ENCODE peak calls at places on chromosomes 16 and 17, in six cellular contexts. Z is dermis microvascular lymphatic vessel endothelial cell; N is stimulated activated CD4-positive, alpha-beta T cell treated with anti-CD3 and anti-CD28 coated beads, TNF-alpha, amount 100 ng/mL, for 1 hour; B is CD8-positive, alpha-beta memory T cell; W is HTR-8/SVneo; F is naive B cell. K is an unnamed sample.

GRCh38 chr16:22670551-22670970 is 143.4 kb upstream of the HS3ST2 start:
- DNase-seq in B (no peak), N (no peak), W (peak; percentile 39), Z (no peak), F (peak; percentile 18), K (peak; percentile 52)

GRCh38 chr16:17345043-17345442 is 125.7 kb downstream of the XYLT1 start:
- DNase-seq in F (no peak), B (no peak), W (no peak), Z (no peak), N (no peak), K (no peak)

GRCh38 chr17:49993423-49994037 is 1.5 kb downstream of the DLX3 start:
- DNase-seq in N (no peak), W (no peak), B (no peak), F (no peak), Z (no peak), K (no peak)

GRCh38 chr16:56369202-56369601 is 56.1 kb downstream of the AMFR start:
- DNase-seq in W (no peak), Z (no peak), N (no peak), F (no peak), B (no peak), K (no peak)

GRCh38 chr16:23640959-23641765 is at the start of the genes DCTN5 and PALB2:
- DNase-seq in Z (peak; percentile 87), W (peak; percentile 94), F (peak; percentile 83), B (peak; percentile 80), N (peak; percentile 73), K (peak; percentile 92)

GRCh38 chr17:68576811-68577551 is 24.2 kb downstream of the FAM20A start:
- DNase-seq in Z (no peak), N (no peak), F (no peak), W (no peak), B (no peak), K (no peak)

GRCh38 chr17:65530985-65531507 is 30.4 kb downstream of the AXIN2 start:
- DNase-seq in W (no peak), N (no peak), Z (no peak), F (no peak), B (no peak), K (no peak)

GRCh38 chr17:8289103-8289397 is 580 bp downstream of the RANGRF start:
- DNase-seq in F (no peak), Z (no peak), N (no peak), W (no peak), B (peak; percentile 50), K (no peak)

GRCh38 chr17:5745091-5745820 is 160.9 kb upstream of the NLRP1 start:
- DNase-seq in Z (no peak), F (no peak), B (no peak), W (no peak), N (no peak), K (no peak)

GRCh38 chr16:72961115-72961832 is 86.7 kb downstream of the ZFHX3 start:
- DNase-seq in F (no peak), N (no peak), B (no peak), W (no peak), Z (no peak), K (no peak)

GRCh38 chr16:20610192-20610891 is 34.2 kb upstream of the ACSM2B start:
- DNase-seq in N (no peak), B (no peak), F (no peak), Z (no peak), W (no peak), K (no peak)

GRCh38 chr16:48126801-48127644 is 28.8 kb downstream of the ABCC12 start:
- DNase-seq in N (no peak), W (peak; percentile 66), Z (no peak), F (no peak), B (no peak), K (no peak)

GRCh38 chr17:68437979-68438877 is 19.1 kb downstream of the WIPI1 start:
- DNase-seq in B (no peak), Z (peak; percentile 30), N (no peak), F (peak; percentile 31), W (no peak), K (no peak)

GRCh38 chr17:12395733-12396354 is 269.8 kb upstream of the MYOCD start:
- DNase-seq in W (no peak), Z (no peak), N (no peak), B (no peak), F (no peak), K (no peak)